ENCODE peak calls at places on chromosomes 13 and 19, in six cellular contexts. K is heart right ventricle, W is right lobe of liver, M is kidney, Z is Peyer's patch, V is sigmoid colon. Y is an unnamed sample.

GRCh38 chr13:79003989-79004550 is 345.1 kb upstream of the OBI1 start:
- DNase-seq in K (no peak), W (no peak), M (no peak), Z (no peak), V (no peak), Y (no peak)

GRCh38 chr13:108495686-108496363 is 133.6 kb upstream of the MYO16 start:
- DNase-seq in K (no peak), W (peak; percentile 51), M (peak; percentile 63), Z (no peak), V (no peak), Y (no peak)

GRCh38 chr13:109273326-109273751 is 513.0 kb downstream of the IRS2 start:
- DNase-seq in K (no peak), W (no peak), M (no peak), Z (no peak), V (no peak), Y (no peak)

GRCh38 chr19:45123440-45123850 is 30.5 kb downstream of the PPP1R37 start:
- DNase-seq in K (no peak), W (no peak), M (no peak), Z (no peak), V (no peak), Y (no peak)

GRCh38 chr13:25802579-25802978 is 249.2 kb downstream of the SHISA2 start:
- DNase-seq in K (no peak), W (no peak), M (no peak), Z (no peak), V (no peak), Y (no peak)

GRCh38 chr13:87680298-87680697 is 9.1 kb downstream of the SLITRK5 start:
- DNase-seq in K (no peak), W (no peak), M (no peak), Z (no peak), V (no peak), Y (no peak)

GRCh38 chr19:41700381-41701195 is 7.8 kb upstream of the CEACAM5 start:
- DNase-seq in K (no peak), W (peak; percentile 41), M (peak; percentile 58), Z (no peak), V (peak; percentile 29), Y (no peak)

GRCh38 chr13:25214371-25215252 is 42.5 kb upstream of the AMER2 start:
- DNase-seq in K (peak; percentile 15), W (no peak), M (no peak), Z (no peak), V (peak; percentile 83), Y (no peak)

GRCh38 chr19:20640545-20640944 is 20.8 kb downstream of the ZNF626 start:
- DNase-seq in K (no peak), W (no peak), M (no peak), Z (no peak), V (no peak), Y (no peak)
- H3K9me3 ChIP-seq in K (no peaks in the 10 kb centered on the region), W (peaks cover 15% of the 10 kb centered on the region), M (peaks cover 6% of the 10 kb centered on the region), Z (peaks cover 14% of the 10 kb centered on the region), V (peaks cover 21% of the 10 kb centered on the region), Y (no peaks in the 10 kb centered on the region)

GRCh38 chr13:91805605-91806004 is 407.2 kb downstream of the GPC5 start:
- DNase-seq in K (no peak), W (no peak), M (no peak), Z (no peak), V (no peak), Y (no peak)

GRCh38 chr13:91804724-91805123 is 406.3 kb downstream of the GPC5 start:
- DNase-seq in K (no peak), W (no peak), M (no peak), Z (no peak), V (no peak), Y (no peak)

GRCh38 chr13:91797567-91797966 is 399.1 kb downstream of the GPC5 start:
- DNase-seq in K (no peak), W (no peak), M (no peak), Z (no peak), V (no peak), Y (no peak)

GRCh38 chr13:91802957-91803356 is 404.5 kb downstream of the GPC5 start:
- DNase-seq in K (no peak), W (no peak), M (no peak), Z (no peak), V (no peak), Y (no peak)
- H3K9me3 ChIP-seq in K (no peaks in the 10 kb centered on the region), W (no peaks in the 10 kb centered on the region), M (no peaks in the 10 kb centered on the region), Z (no peaks in the 10 kb centered on the region), V (peaks cover 3% of the 10 kb centered on the region), Y (no peaks in the 10 kb centered on the region)

DNA sequence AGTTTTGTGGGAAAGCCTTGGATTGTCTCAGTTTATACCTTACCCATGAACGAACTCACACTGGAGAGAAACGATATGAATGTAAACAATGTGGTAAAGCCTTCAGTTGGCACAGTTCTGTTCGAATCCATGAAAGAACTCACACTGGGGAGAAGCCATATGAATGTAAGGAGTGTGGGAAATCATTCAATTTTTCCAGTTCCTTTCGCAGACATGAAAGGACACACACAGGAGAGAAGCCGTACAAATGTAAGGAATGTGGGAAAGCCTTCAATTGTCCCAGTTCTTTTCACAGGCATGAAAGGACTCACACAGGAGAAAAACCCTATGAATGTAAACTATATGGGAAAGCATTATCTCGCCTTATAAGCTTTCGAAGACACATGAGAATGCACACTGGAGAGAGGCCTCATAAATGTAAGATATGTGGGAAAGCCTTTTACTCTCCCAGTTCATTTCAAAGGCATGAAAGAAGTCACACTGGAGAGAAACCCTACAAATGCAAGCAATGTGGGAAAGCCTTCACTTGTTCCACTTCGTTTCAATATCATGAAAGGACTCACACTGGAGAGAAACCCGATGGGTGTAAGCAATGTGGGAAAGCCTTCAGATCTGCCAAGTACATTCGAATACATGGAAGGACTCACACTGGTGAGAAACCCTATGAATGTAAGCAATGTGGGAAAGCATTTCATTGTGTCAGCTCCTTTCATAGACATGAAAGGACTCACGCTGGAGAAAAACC is 7.5 kb upstream of the ZNF440 start:
- DNase-seq in K (no peak), W (no peak), M (no peak), Z (no peak), V (no peak), Y (no peak)
- H3K9me3 ChIP-seq in K (no peaks in the 10 kb centered on the region), W (peaks cover 23% of the 10 kb centered on the region), M (peaks cover 9% of the 10 kb centered on the region), Z (peaks cover 15% of the 10 kb centered on the region), V (peaks cover 23% of the 10 kb centered on the region), Y (no peaks in the 10 kb centered on the region)

GRCh38 chr19:32819415-32820400 is 49.9 kb downstream of the SLC7A9 start:
- DNase-seq in K (no peak), W (no peak), M (no peak), Z (no peak), V (peak; percentile 32), Y (no peak)
- H3K9me3 ChIP-seq in K (no peaks in the 10 kb centered on the region), W (no peaks in the 10 kb centered on the region), M (no peaks in the 10 kb centered on the region), Z (no peaks in the 10 kb centered on the region), V (no peaks in the 10 kb centered on the region), Y (no peaks in the 10 kb centered on the region)

DNA sequence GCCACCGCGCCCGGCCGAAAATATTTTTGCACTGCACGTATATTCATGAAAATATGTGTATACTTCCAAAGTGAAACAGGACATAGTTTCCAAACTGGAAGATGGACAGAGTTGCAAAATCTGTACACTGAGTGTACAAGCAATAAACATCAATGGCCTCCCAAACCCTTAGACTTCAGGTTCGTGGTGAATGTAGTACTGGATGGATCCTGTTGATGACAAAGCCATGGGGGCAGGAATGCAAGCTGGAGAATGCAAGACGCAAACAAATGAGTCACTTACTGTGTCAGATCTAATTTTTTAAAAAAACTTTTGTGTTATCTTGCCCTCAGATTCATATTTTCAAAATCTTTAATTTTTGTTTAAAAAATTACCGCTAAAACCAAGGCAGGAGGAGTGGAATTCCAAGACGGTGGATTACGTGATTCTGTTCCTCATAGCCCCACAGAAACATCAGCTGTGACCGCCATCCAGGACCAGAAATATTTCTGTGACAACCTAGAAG is 12.7 kb upstream of the LILRA2 start:
- DNase-seq in K (no peak), W (no peak), M (no peak), Z (no peak), V (no peak), Y (no peak)
- H3K9me3 ChIP-seq in K (no peaks in the 10 kb centered on the region), W (no peaks in the 10 kb centered on the region), M (no peaks in the 10 kb centered on the region), Z (no peaks in the 10 kb centered on the region), V (no peaks in the 10 kb centered on the region), Y (no peaks in the 10 kb centered on the region)

GRCh38 chr19:55032170-55032569 is 5.9 kb downstream of the GP6 start:
- DNase-seq in K (no peak), W (no peak), M (peak; percentile 58), Z (no peak), V (peak; percentile 35), Y (no peak)

GRCh38 chr19:55027472-55028337 is 10.4 kb downstream of the GP6 start:
- DNase-seq in K (no peak), W (no peak), M (no peak), Z (no peak), V (no peak), Y (no peak)

GRCh38 chr19:55024111-55024510 is 14.0 kb downstream of the GP6 start:
- DNase-seq in K (no peak), W (no peak), M (no peak), Z (no peak), V (no peak), Y (no peak)

GRCh38 chr19:55031178-55031577 is 6.9 kb downstream of the GP6 start:
- DNase-seq in K (no peak), W (no peak), M (no peak), Z (no peak), V (peak; percentile 30), Y (no peak)

DNA sequence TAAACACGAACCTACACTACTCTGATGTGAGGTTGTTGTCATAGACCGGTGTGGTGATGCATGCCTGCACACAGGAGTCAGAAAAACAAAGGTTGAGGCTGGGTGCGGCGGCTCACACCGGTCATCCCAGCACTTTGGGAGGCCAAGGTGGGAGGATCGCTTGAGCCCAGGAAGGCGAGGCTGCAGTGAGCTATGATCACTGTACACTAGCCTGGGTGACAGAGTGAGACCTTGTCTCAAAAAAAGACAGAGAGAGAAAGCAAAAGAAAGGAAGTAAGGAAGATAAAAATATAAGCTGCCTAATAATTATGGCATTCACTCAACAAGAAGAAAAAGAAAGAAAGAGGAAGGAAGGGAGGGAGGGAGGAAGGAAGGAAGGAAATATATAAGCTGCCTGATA is 9.3 kb downstream of the GP6 start:
- DNase-seq in K (no peak), W (no peak), M (no peak), Z (no peak), V (no peak), Y (no peak)
- H3K9me3 ChIP-seq in K (no peaks in the 10 kb centered on the region), W (no peaks in the 10 kb centered on the region), M (no peaks in the 10 kb centered on the region), Z (no peaks in the 10 kb centered on the region), V (no peaks in the 10 kb centered on the region), Y (no peaks in the 10 kb centered on the region)

GRCh38 chr13:110414283-110414682 is 107.2 kb downstream of the COL4A2 start:
- DNase-seq in K (peak; percentile 4), W (no peak), M (no peak), Z (no peak), V (no peak), Y (no peak)
- H3K9me3 ChIP-seq in K (no peaks in the 10 kb centered on the region), W (no peaks in the 10 kb centered on the region), M (no peaks in the 10 kb centered on the region), Z (no peaks in the 10 kb centered on the region), V (no peaks in the 10 kb centered on the region), Y (no peaks in the 10 kb centered on the region)

GRCh38 chr19:54837542-54837941 is 12.7 kb upstream of the KIR3DL2 start:
- DNase-seq in K (no peak), W (no peak), M (no peak), Z (no peak), V (no peak), Y (no peak)
- H3K9me3 ChIP-seq in K (no peaks in the 10 kb centered on the region), W (no peaks in the 10 kb centered on the region), M (no peaks in the 10 kb centered on the region), Z (no peaks in the 10 kb centered on the region), V (no peaks in the 10 kb centered on the region), Y (no peaks in the 10 kb centered on the region)